ENCODE peak calls at places on chromosomes 5 and 9, in five cellular contexts. C is choroid plexus epithelial cell; U is NCI-H1092; A is CD8-positive, alpha-beta memory T cell; V is mesothelial cell of epicardium. P is an unnamed sample.

GRCh38 chr9:133774799-133775198 is 36.6 kb upstream of the SARDH start:
- DNase-seq in C (no peak), U (no peak), A (no peak), V (peak), P (no peak)

GRCh38 chr9:31637861-31638260 is 746.6 kb upstream of the ACO1 start:
- DNase-seq in C (no peak), U (no peak), A (no peak), V (no peak), P (no peak)

GRCh38 chr5:32223972-32224608 is 50.0 kb upstream of the GOLPH3 start:
- DNase-seq in C (peak), U (no peak), A (no peak), V (no peak), P (no peak)

GRCh38 chr5:40549611-40550010 is 130.1 kb upstream of the PTGER4 start:
- DNase-seq in C (no peak), U (no peak), A (no peak), V (no peak), P (no peak)

GRCh38 chr9:37495571-37495970 is 9.8 kb downstream of the POLR1E start:
- DNase-seq in C (no peak), U (no peak), A (no peak), V (no peak), P (no peak)

GRCh38 chr5:1523480-1523792 is 324 bp downstream of the LPCAT1 start:
- DNase-seq in C (no peak), U (peak), A (no peak), V (no peak), P (peak)

GRCh38 chr9:6733243-6733642 is 24.5 kb upstream of the KDM4C start:
- DNase-seq in C (no peak), U (no peak), A (no peak), V (no peak), P (no peak)

GRCh38 chr9:131848570-131849160 is 108.8 kb upstream of the RAPGEF1 start:
- DNase-seq in C (no peak), U (no peak), A (no peak), V (no peak), P (no peak)

P was measured in germinal center.